ENCODE peak calls at places on chromosome 3, in five cellular contexts. S, K, T, O and P are unnamed samples.

GRCh38 chr3:186461141-186461540 is 83.0 kb downstream of the CRYGS start:
- DNase-seq in S (peak), K (no peak), T (no peak), O (no peak), P (no peak)

GRCh38 chr3:164040991-164041390 is 1037.3 kb downstream of the SI start:
- DNase-seq in S (no peak), K (no peak), T (no peak), O (no peak), P (no peak)

GRCh38 chr3:16171009-16171408 is 3.5 kb upstream of the GALNT15 start:
- DNase-seq in S (no peak), K (peak), T (no peak), O (no peak), P (no peak)

GRCh38 chr3:37694236-37694635 is 167.4 kb upstream of the CTDSPL start:
- DNase-seq in S (no peak), K (no peak), T (no peak), O (no peak), P (no peak)

GRCh38 chr3:178454714-178455113 is 81.5 kb upstream of the KCNMB2 start:
- DNase-seq in S (peak), K (no peak), T (peak), O (peak), P (peak)

GRCh38 chr3:170038434-170039110 is 777 bp downstream of the GPR160 start:
- DNase-seq in S (no peak), K (peak), T (no peak), O (no peak), P (peak)

GRCh38 chr3:36693670-36694069 is 70.7 kb downstream of the DCLK3 start:
- DNase-seq in S (no peak), K (no peak), T (no peak), O (no peak), P (no peak)

GRCh38 chr3:29618395-29619291 is 337.8 kb downstream of the RBMS3 start:
- DNase-seq in S (peak), K (no peak), T (no peak), O (no peak), P (no peak)

GRCh38 chr3:42537350-42537749 is 34.9 kb downstream of the VIPR1 start:
- DNase-seq in S (no peak), K (no peak), T (no peak), O (no peak), P (no peak)

GRCh38 chr3:40913641-40914040 is 285.7 kb upstream of the CTNNB1 start:
- DNase-seq in S (no peak), K (no peak), T (no peak), O (no peak), P (no peak)

GRCh38 chr3:101827211-101828174 is 21.8 kb upstream of the NFKBIZ start:
- DNase-seq in S (peak), K (no peak), T (no peak), O (peak), P (peak)

GRCh38 chr3:29822051-29822450 is 541.2 kb downstream of the RBMS3 start:
- DNase-seq in S (peak), K (no peak), T (no peak), O (no peak), P (no peak)

GRCh38 chr3:129827765-129828164 is 65.7 kb downstream of the TMCC1 start:
- DNase-seq in S (no peak), K (no peak), T (no peak), O (no peak), P (peak)

GRCh38 chr3:107716734-107717133 is 194.0 kb downstream of the BBX start:
- DNase-seq in S (no peak), K (no peak), T (no peak), O (no peak), P (no peak)

GRCh38 chr3:35666893-35667292 is 27.6 kb downstream of the ARPP21 start:
- DNase-seq in S (no peak), K (no peak), T (no peak), O (no peak), P (no peak)